ENCODE peak calls at places on chromosome 12, in four cellular contexts. U is HTR-8/SVneo, I is SJSA1, H is T-helper 17 cell. C is an unnamed sample.

GRCh38 chr12:13194462-13195110 is 1.9 kb upstream of the EMP1 start:
- DNase-seq in U (no peak), I (no peak), H (no peak), C (no peak)

GRCh38 chr12:58211211-58211610 is 269.8 kb downstream of the ATP23 start:
- DNase-seq in I (no peak), U (no peak), H (no peak), C (no peak)

GRCh38 chr12:126676426-126676825 is 1590.5 kb upstream of the TMEM132C start:
- DNase-seq in H (no peak), I (no peak), U (no peak), C (no peak)

GRCh38 chr12:30990316-30990715 is 63.8 kb downstream of the TSPAN11 start:
- DNase-seq in I (no peak), U (no peak), H (no peak), C (no peak)

GRCh38 chr12:122987086-122987951 is 6.8 kb downstream of the ARL6IP4 start:
- DNase-seq in U (no peak), I (no peak), H (no peak), C (no peak)

GRCh38 chr12:14665354-14666348 is 30.7 kb downstream of the GUCY2C start:
- DNase-seq in H (no peak), I (no peak), U (no peak), C (no peak)

GRCh38 chr12:96864335-96864734 is 42.7 kb upstream of the NEDD1 start:
- DNase-seq in H (no peak), U (no peak), I (no peak), C (no peak)

GRCh38 chr12:11969437-11970154 is 101.1 kb upstream of the BCL2L14 start:
- DNase-seq in H (no peak), U (no peak), I (peak; percentile 28), C (no peak)

GRCh38 chr12:129696405-129696804 is 207.4 kb downstream of the TMEM132D start:
- DNase-seq in U (no peak), I (no peak), H (no peak), C (no peak)

GRCh38 chr12:13566286-13566685 is 369.8 kb downstream of the EMP1 start:
- DNase-seq in U (no peak), H (no peak), I (no peak), C (no peak)

GRCh38 chr12:97404549-97404948 is 58.1 kb upstream of the RMST start:
- DNase-seq in I (peak; percentile 10), H (no peak), U (peak; percentile 15), C (no peak)

GRCh38 chr12:55940065-55940732 is 9.2 kb downstream of the DGKA start:
- DNase-seq in U (peak; percentile 87), I (peak; percentile 63), H (peak; percentile 70), C (peak; percentile 81)

GRCh38 chr12:49698619-49699545 is 8.3 kb downstream of the FMNL3 start:
- DNase-seq in I (peak; percentile 28), U (peak; percentile 38), H (no peak), C (no peak)

GRCh38 chr12:106493531-106493930 is 89.3 kb upstream of the RFX4 start:
- DNase-seq in H (no peak), I (no peak), U (no peak), C (no peak)

GRCh38 chr12:32545413-32545970 is 133.6 kb upstream of the DNM1L start:
- DNase-seq in I (no peak), U (no peak), H (no peak), C (no peak)

GRCh38 chr12:1851126-1851791 is 30.9 kb downstream of the LRTM2 start:
- DNase-seq in I (no peak), U (peak; percentile 41), H (no peak), C (no peak)

GRCh38 chr12:57491393-57492280 is 3.8 kb downstream of the MARS1 start:
- DNase-seq in I (peak; percentile 90), U (no peak), H (no peak), C (no peak)

GRCh38 chr12:76375470-76375869 is 27.3 kb upstream of the BBS10 start:
- DNase-seq in U (no peak), I (no peak), H (no peak), C (no peak)

C was measured in CD14-positive monocyte.